ENCODE peak calls at places on chromosomes 7 and 10, in ten cellular contexts. Y, N, Q, E, V, J, F, U, X and K are unnamed samples. For H3K36me3, the result is how much of the 10 kb centered on the place peaks cover.

GRCh38 chr7:5704534-5704922 is 76.9 kb downstream of the RNF216 start:
- DNase-seq in Y (no peak), N (peak), Q (peak), E (peak), V (peak), J (peak), F (peak), U (peak), X (peak), K (peak)

GRCh38 chr10:75530337-75530736 is 98.9 kb downstream of the LRMDA start:
- DNase-seq in Y (no peak), N (no peak), Q (no peak), E (no peak), V (no peak), J (no peak), F (no peak), U (no peak), X (no peak), K (no peak)

GRCh38 chr10:124290095-124290795 is 128.5 kb downstream of the OAT start:
- DNase-seq in Y (no peak), N (no peak), Q (peak), E (peak), V (peak), J (no peak), F (no peak), U (peak), X (no peak), K (no peak)

GRCh38 chr7:135326636-135327280 is 93.1 kb downstream of the STRA8 start:
- DNase-seq in Y (no peak), N (no peak), Q (no peak), E (no peak), V (peak), J (no peak), F (no peak), U (no peak), X (no peak), K (no peak)

GRCh38 chr10:113187066-113187777 is 237.2 kb downstream of the TCF7L2 start:
- DNase-seq in Y (no peak), N (no peak), Q (peak), E (no peak), V (peak), J (no peak), F (peak), U (peak), X (no peak), K (no peak)

GRCh38 chr10:26807532-26807931 is 53.2 kb downstream of the ABI1 start:
- DNase-seq in Y (no peak), N (no peak), Q (no peak), E (no peak), V (no peak), J (no peak), F (no peak), U (no peak), X (no peak), K (no peak)

GRCh38 chr7:139075031-139075652 is 34.4 kb downstream of the ZC3HAV1 start:
- DNase-seq in Y (no peak), N (peak), Q (peak), E (no peak), V (peak), J (peak), F (peak), U (peak), X (peak), K (peak)

GRCh38 chr7:36583318-36583717 is 141.0 kb downstream of the AOAH start:
- DNase-seq in Y (no peak), N (no peak), Q (no peak), E (no peak), V (no peak), J (no peak), F (no peak), U (no peak), X (no peak), K (no peak)

GRCh38 chr10:103545366-103545765 is 51.9 kb downstream of the NEURL1 start:
- DNase-seq in Y (no peak), N (no peak), Q (peak), E (peak), V (no peak), J (no peak), F (peak), U (no peak), X (no peak), K (no peak)

GRCh38 chr7:141220263-141220662 is 146.4 kb downstream of the TMEM178B start:
- DNase-seq in Y (no peak), N (no peak), Q (no peak), E (no peak), V (no peak), J (no peak), F (no peak), U (no peak), X (no peak), K (peak)

GRCh38 chr10:74293686-74294365 is 142.8 kb downstream of the ADK start:
- DNase-seq in Y (no peak), N (no peak), Q (peak), E (no peak), V (peak), J (no peak), F (peak), U (no peak), X (no peak), K (no peak)

GRCh38 chr7:117993377-117994003 is 120.2 kb upstream of the CTTNBP2 start:
- DNase-seq in Y (no peak), N (peak), Q (peak), E (no peak), V (peak), J (no peak), F (peak), U (no peak), X (no peak), K (peak)

GRCh38 chr10:42984761-42985325 is 92.0 kb upstream of the RET start:
- DNase-seq in Y (no peak), N (no peak), Q (no peak), E (peak), V (no peak), J (no peak), F (no peak), U (peak), X (no peak), K (peak)

GRCh38 chr10:48821692-48822091 is 117.9 kb downstream of the LRRC18 start:
- DNase-seq in Y (no peak), N (no peak), Q (no peak), E (no peak), V (no peak), J (no peak), F (no peak), U (no peak), X (no peak), K (no peak)

GRCh38 chr10:48820231-48820630 is 119.4 kb downstream of the LRRC18 start:
- DNase-seq in Y (no peak), N (no peak), Q (no peak), E (no peak), V (no peak), J (no peak), F (no peak), U (no peak), X (no peak), K (no peak)

GRCh38 chr10:48821111-48821510 is 118.5 kb downstream of the LRRC18 start:
- DNase-seq in Y (no peak), N (no peak), Q (no peak), E (no peak), V (no peak), J (no peak), F (no peak), U (no peak), X (no peak), K (no peak)

GRCh38 chr10:48819806-48820205 is 119.8 kb downstream of the LRRC18 start:
- DNase-seq in Y (no peak), N (no peak), Q (no peak), E (no peak), V (no peak), J (no peak), F (no peak), U (no peak), X (no peak), K (no peak)

GRCh38 chr10:48820699-48821098 is 118.9 kb downstream of the LRRC18 start:
- DNase-seq in Y (no peak), N (no peak), Q (no peak), E (no peak), V (no peak), J (no peak), F (no peak), U (no peak), X (no peak), K (no peak)
- H3K36me3 ChIP-seq in Y (under half), N (under half), Q (under half), E (under half), V (under half), J (under half), F (under half), U (under half), X (under half), K (under half)

GRCh38 chr7:158743219-158743618 is 38.6 kb upstream of the NCAPG2 start:
- DNase-seq in Y (no peak), N (no peak), Q (no peak), E (no peak), V (no peak), J (no peak), F (no peak), U (no peak), X (no peak), K (peak)
- H3K36me3 ChIP-seq in Y (under half), N (half or more), Q (under half), E (half or more), V (under half), J (under half), F (under half), U (half or more), X (half or more), K (under half)

GRCh38 chr10:78021201-78021600 is 8.1 kb downstream of the POLR3A start:
- DNase-seq in Y (no peak), N (no peak), Q (no peak), E (no peak), V (no peak), J (no peak), F (no peak), U (no peak), X (no peak), K (no peak)
- H3K36me3 ChIP-seq in Y (under half), N (half or more), Q (half or more), E (half or more), V (half or more), J (half or more), F (under half), U (half or more), X (half or more), K (half or more)

GRCh38 chr10:70879244-70879643 is 9.1 kb downstream of the PCBD1 start:
- DNase-seq in Y (no peak), N (no peak), Q (no peak), E (no peak), V (no peak), J (no peak), F (no peak), U (no peak), X (no peak), K (no peak)

GRCh38 chr10:70872281-70872680 is 16.1 kb downstream of the PCBD1 start:
- DNase-seq in Y (no peak), N (no peak), Q (no peak), E (no peak), V (no peak), J (no peak), F (no peak), U (no peak), X (no peak), K (no peak)

GRCh38 chr10:70874061-70874460 is 14.3 kb downstream of the PCBD1 start:
- DNase-seq in Y (no peak), N (no peak), Q (no peak), E (no peak), V (no peak), J (no peak), F (no peak), U (no peak), X (no peak), K (no peak)
- H3K36me3 ChIP-seq in Y (under half), N (half or more), Q (under half), E (under half), V (half or more), J (under half), F (under half), U (half or more), X (under half), K (under half)

DNA sequence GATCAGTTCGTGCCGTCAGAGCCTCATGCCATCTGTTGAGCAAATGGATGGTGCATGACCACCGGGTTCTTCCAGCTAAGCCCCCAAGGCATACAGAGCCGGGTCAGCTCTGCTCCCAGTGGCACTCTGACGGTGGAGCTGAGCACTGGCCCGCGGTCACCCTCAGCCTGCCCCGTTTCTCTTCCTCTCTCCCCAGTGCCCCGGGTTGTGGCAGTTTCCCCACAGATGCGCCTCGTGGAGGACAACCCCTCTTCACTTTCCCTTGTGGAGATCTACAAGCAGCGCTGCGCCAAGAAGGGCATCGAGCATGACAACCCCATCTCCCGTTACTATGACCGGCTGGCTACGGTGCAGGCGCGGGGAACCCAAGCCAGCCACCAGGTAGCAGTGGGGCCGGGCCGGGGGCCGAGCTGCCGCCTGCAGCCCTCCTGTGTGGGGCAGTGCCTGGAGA is 129.9 kb downstream of the TRRAP start:
- DNase-seq in Y (no peak), N (no peak), Q (no peak), E (no peak), V (no peak), J (peak), F (no peak), U (peak), X (no peak), K (peak)
- H3K36me3 ChIP-seq in Y (under half), N (half or more), Q (under half), E (half or more), V (half or more), J (half or more), F (under half), U (half or more), X (half or more), K (under half)

GRCh38 chr7:104534149-104534548 is 205.7 kb downstream of the LHFPL3 start:
- DNase-seq in Y (no peak), N (no peak), Q (no peak), E (no peak), V (no peak), J (no peak), F (no peak), U (no peak), X (no peak), K (no peak)

GRCh38 chr7:104535841-104536240 is 207.4 kb downstream of the LHFPL3 start:
- DNase-seq in Y (no peak), N (no peak), Q (no peak), E (no peak), V (no peak), J (no peak), F (no peak), U (no peak), X (no peak), K (no peak)

GRCh38 chr7:104541897-104542296 is 213.5 kb downstream of the LHFPL3 start:
- DNase-seq in Y (no peak), N (no peak), Q (no peak), E (no peak), V (no peak), J (no peak), F (no peak), U (no peak), X (no peak), K (no peak)

GRCh38 chr7:104538152-104538551 is 209.7 kb downstream of the LHFPL3 start:
- DNase-seq in Y (no peak), N (no peak), Q (no peak), E (no peak), V (no peak), J (no peak), F (no peak), U (no peak), X (no peak), K (no peak)

DNA sequence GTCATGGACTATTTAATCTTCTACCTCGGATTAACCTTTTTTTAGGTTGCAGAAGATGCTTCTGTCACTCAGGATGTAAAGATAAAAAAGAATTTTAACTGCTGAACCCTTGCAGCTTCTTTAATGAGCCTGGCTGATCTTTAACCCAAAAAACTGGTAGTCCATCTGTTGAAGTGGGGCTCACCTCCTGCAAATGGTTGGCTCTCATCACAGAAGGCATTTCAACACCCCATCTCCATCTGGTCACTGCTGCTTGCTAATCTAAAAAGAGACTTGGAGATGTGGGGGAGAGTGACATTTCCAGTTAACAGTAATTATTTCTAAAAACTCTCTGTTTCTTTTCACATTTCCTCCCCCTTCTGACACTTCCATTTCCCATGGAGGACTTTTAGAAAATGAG is 208.6 kb downstream of the LHFPL3 start:
- DNase-seq in Y (no peak), N (no peak), Q (no peak), E (no peak), V (no peak), J (no peak), F (no peak), U (no peak), X (no peak), K (no peak)
- H3K36me3 ChIP-seq in Y (under half), N (under half), Q (under half), E (under half), V (under half), J (under half), F (under half), U (under half), X (under half), K (under half)

GRCh38 chr10:93336678-93337077 is 145.5 kb downstream of the MYOF start:
- DNase-seq in Y (no peak), N (no peak), Q (no peak), E (no peak), V (no peak), J (no peak), F (no peak), U (no peak), X (no peak), K (no peak)

GRCh38 chr10:93336110-93336509 is 146.0 kb downstream of the MYOF start:
- DNase-seq in Y (no peak), N (no peak), Q (no peak), E (no peak), V (no peak), J (no peak), F (no peak), U (no peak), X (no peak), K (no peak)

GRCh38 chr10:93334181-93334580 is 148.0 kb downstream of the MYOF start:
- DNase-seq in Y (no peak), N (no peak), Q (no peak), E (no peak), V (no peak), J (no peak), F (no peak), U (no peak), X (no peak), K (no peak)

GRCh38 chr10:93333278-93333978 is 148.7 kb downstream of the MYOF start:
- DNase-seq in Y (no peak), N (no peak), Q (no peak), E (no peak), V (no peak), J (no peak), F (no peak), U (no peak), X (no peak), K (peak)

GRCh38 chr10:93334901-93335312 is 147.2 kb downstream of the MYOF start:
- DNase-seq in Y (no peak), N (no peak), Q (no peak), E (no peak), V (no peak), J (no peak), F (peak), U (no peak), X (no peak), K (no peak)
- H3K36me3 ChIP-seq in Y (under half), N (under half), Q (under half), E (under half), V (under half), J (under half), F (under half), U (half or more), X (under half), K (under half)

GRCh38 chr10:28580825-28581224 is 47.9 kb downstream of the WAC start:
- DNase-seq in Y (no peak), N (no peak), Q (no peak), E (no peak), V (no peak), J (no peak), F (no peak), U (no peak), X (no peak), K (no peak)
- H3K36me3 ChIP-seq in Y (under half), N (half or more), Q (under half), E (under half), V (under half), J (under half), F (under half), U (under half), X (under half), K (under half)